ENCODE peak calls at places on chromosomes 2 and 18, in ten cellular contexts. B, O, F, X, H, M, Z, P, V and A are unnamed samples.

GRCh38 chr2:55159037-55159651 is 72.9 kb downstream of the CLHC1 start:
- DNase-seq in M (no peak), X (no peak), B (peak; percentile 35), Z (no peak), P (no peak), O (no peak), H (peak; percentile 25), F (no peak), V (peak; percentile 73), A (peak; percentile 26)

GRCh38 chr2:203177361-203177760 is 61.5 kb upstream of the CYP20A1 start:
- DNase-seq in Z (no peak), M (peak; percentile 35), B (peak; percentile 9), V (no peak), F (no peak), P (no peak), O (no peak), H (no peak), X (no peak), A (no peak)

GRCh38 chr2:119013640-119014039 is 71.6 kb downstream of the MARCO start:
- DNase-seq in Z (no peak), P (peak; percentile 10), V (no peak), H (no peak), B (no peak), O (no peak), F (no peak), M (no peak), X (no peak), A (no peak)

GRCh38 chr18:3511980-3512379 is 62.0 kb downstream of the TGIF1 start:
- DNase-seq in Z (no peak), P (peak; percentile 28), B (peak; percentile 80), X (no peak), V (no peak), F (no peak), H (no peak), O (no peak), M (peak; percentile 87), A (peak; percentile 81)

GRCh38 chr2:101883860-101884259 is 107.9 kb upstream of the IL1R2 start:
- DNase-seq in Z (peak; percentile 60), O (no peak), P (no peak), V (no peak), X (no peak), F (no peak), B (peak; percentile 85), M (peak; percentile 60), H (peak; percentile 39), A (peak; percentile 50)

GRCh38 chr2:47082976-47083375 is 72.1 kb downstream of the STPG4 start:
- DNase-seq in F (no peak), M (no peak), P (no peak), O (peak; percentile 47), B (no peak), Z (no peak), X (no peak), V (no peak), H (no peak), A (no peak)

GRCh38 chr18:74951165-74951760 is 257.7 kb downstream of the PTGR3 start:
- DNase-seq in B (peak; percentile 87), P (no peak), Z (no peak), F (no peak), V (peak; percentile 49), X (no peak), M (peak; percentile 90), O (peak; percentile 70), H (no peak), A (no peak)

GRCh38 chr2:57886196-57886786 is 160.3 kb upstream of the VRK2 start:
- DNase-seq in H (no peak), B (no peak), X (no peak), Z (no peak), F (no peak), V (no peak), P (no peak), M (no peak), O (no peak), A (no peak)

GRCh38 chr18:59606193-59607175 is 90.7 kb downstream of the CCBE1 start:
- DNase-seq in M (peak; percentile 82), X (no peak), B (peak; percentile 33), O (no peak), F (no peak), H (no peak), P (no peak), Z (no peak), V (peak; percentile 44), A (no peak)

GRCh38 chr2:178477443-178478099 is 829 bp downstream of the FKBP7 start:
- DNase-seq in P (no peak), O (no peak), X (no peak), V (no peak), M (no peak), B (peak; percentile 12), F (no peak), Z (no peak), H (no peak), A (no peak)

GRCh38 chr2:43317680-43318079 is 91.3 kb upstream of the ZFP36L2 start:
- DNase-seq in V (no peak), M (peak; percentile 32), O (no peak), F (no peak), H (no peak), B (no peak), X (no peak), P (no peak), Z (no peak), A (no peak)

GRCh38 chr2:25988134-25988533 is 5.8 kb upstream of the KIF3C start:
- DNase-seq in P (no peak), V (no peak), F (no peak), Z (no peak), H (no peak), O (no peak), B (no peak), X (no peak), M (no peak), A (no peak)

GRCh38 chr2:133561045-133561852 is 7.0 kb downstream of the NCKAP5 start:
- DNase-seq in V (no peak), Z (no peak), X (no peak), H (no peak), F (no peak), O (no peak), B (peak; percentile 80), M (peak; percentile 72), P (no peak), A (peak; percentile 7)

GRCh38 chr18:3384664-3385189 is 65.2 kb upstream of the TGIF1 start:
- DNase-seq in F (no peak), O (no peak), H (no peak), B (no peak), Z (no peak), P (no peak), M (no peak), X (no peak), V (no peak), A (peak; percentile 43)